ENCODE peak calls at places on chromosomes 5 and 9, in seven cellular contexts. J, F, K, Z, C, V and X are unnamed samples.

GRCh38 chr9:91682806-91683205 is 259.2 kb upstream of the NFIL3 start:
- DNase-seq in J (no peak), F (peak; percentile 56), K (peak; percentile 15), Z (no peak), C (peak; percentile 32), V (peak; percentile 85), X (no peak)

GRCh38 chr5:171272996-171273970 is 35.8 kb upstream of the TLX3 start:
- DNase-seq in J (no peak), F (no peak), K (no peak), Z (no peak), C (peak; percentile 51), V (peak; percentile 39), X (no peak)

GRCh38 chr9:121567142-121568100 is 67.8 kb upstream of the GGTA1 start:
- DNase-seq in J (peak; percentile 46), F (peak; percentile 69), K (no peak), Z (no peak), C (peak; percentile 34), V (no peak), X (no peak)

GRCh38 chr9:131696163-131696439 is 43.8 kb downstream of the RAPGEF1 start:
- DNase-seq in J (no peak), F (no peak), K (no peak), Z (no peak), C (no peak), V (no peak), X (no peak)

GRCh38 chr9:133359420-133360175 is 3.2 kb downstream of the SURF2 start:
- DNase-seq in J (no peak), F (no peak), K (no peak), Z (no peak), C (no peak), V (no peak), X (peak; percentile 44)

GRCh38 chr5:151225071-151225470 is 1.2 kb upstream of the CCDC69 start:
- DNase-seq in J (no peak), F (no peak), K (no peak), Z (no peak), C (no peak), V (no peak), X (no peak)

GRCh38 chr9:36862206-36863145 is 171.6 kb downstream of the PAX5 start:
- DNase-seq in J (no peak), F (no peak), K (peak; percentile 8), Z (peak; percentile 45), C (peak; percentile 57), V (peak; percentile 42), X (peak; percentile 40)

GRCh38 chr9:114278881-114279570 is 43.9 kb upstream of the ORM1 start:
- DNase-seq in J (no peak), F (no peak), K (peak; percentile 65), Z (no peak), C (peak; percentile 44), V (peak; percentile 69), X (peak; percentile 30)

GRCh38 chr9:129498451-129499376 is 122.2 kb downstream of the C9orf50 start:
- DNase-seq in J (no peak), F (no peak), K (no peak), Z (peak; percentile 22), C (no peak), V (no peak), X (no peak)

GRCh38 chr9:70682337-70682736 is 267.9 kb upstream of the KLF9 start:
- DNase-seq in J (no peak), F (no peak), K (no peak), Z (no peak), C (no peak), V (no peak), X (no peak)

GRCh38 chr5:11214851-11215250 is 453.8 kb upstream of the DAP start:
- DNase-seq in J (no peak), F (no peak), K (no peak), Z (no peak), C (peak; percentile 1), V (no peak), X (no peak)

GRCh38 chr9:18678846-18679245 is 204.9 kb downstream of the ADAMTSL1 start:
- DNase-seq in J (no peak), F (no peak), K (no peak), Z (no peak), C (peak; percentile 45), V (no peak), X (no peak)

GRCh38 chr5:132010645-132011560 is 555 bp downstream of the ACSL6 start:
- DNase-seq in J (no peak), F (no peak), K (no peak), Z (no peak), C (no peak), V (no peak), X (peak; percentile 50)

GRCh38 chr9:93223241-93224180 is 39.6 kb downstream of the WNK2 start:
- DNase-seq in J (no peak), F (no peak), K (peak; percentile 68), Z (peak; percentile 58), C (peak; percentile 81), V (peak; percentile 41), X (no peak)

GRCh38 chr5:118597448-118597847 is 390.9 kb downstream of the DTWD2 start:
- DNase-seq in J (no peak), F (no peak), K (no peak), Z (no peak), C (no peak), V (no peak), X (no peak)

GRCh38 chr9:4371108-4371507 is 71.2 kb upstream of the GLIS3 start:
- DNase-seq in J (no peak), F (no peak), K (peak; percentile 97), Z (no peak), C (peak; percentile 65), V (peak; percentile 95), X (no peak)

GRCh38 chr9:1018121-1018520 is 32.0 kb upstream of the DMRT2 start:
- DNase-seq in J (peak; percentile 34), F (no peak), K (no peak), Z (no peak), C (peak; percentile 14), V (no peak), X (no peak)

GRCh38 chr5:108381034-108381954 is 604 bp downstream of the FBXL17 start:
- DNase-seq in J (peak; percentile 83), F (peak; percentile 76), K (peak; percentile 41), Z (peak; percentile 83), C (peak; percentile 83), V (peak; percentile 62), X (peak; percentile 90)

DNA sequence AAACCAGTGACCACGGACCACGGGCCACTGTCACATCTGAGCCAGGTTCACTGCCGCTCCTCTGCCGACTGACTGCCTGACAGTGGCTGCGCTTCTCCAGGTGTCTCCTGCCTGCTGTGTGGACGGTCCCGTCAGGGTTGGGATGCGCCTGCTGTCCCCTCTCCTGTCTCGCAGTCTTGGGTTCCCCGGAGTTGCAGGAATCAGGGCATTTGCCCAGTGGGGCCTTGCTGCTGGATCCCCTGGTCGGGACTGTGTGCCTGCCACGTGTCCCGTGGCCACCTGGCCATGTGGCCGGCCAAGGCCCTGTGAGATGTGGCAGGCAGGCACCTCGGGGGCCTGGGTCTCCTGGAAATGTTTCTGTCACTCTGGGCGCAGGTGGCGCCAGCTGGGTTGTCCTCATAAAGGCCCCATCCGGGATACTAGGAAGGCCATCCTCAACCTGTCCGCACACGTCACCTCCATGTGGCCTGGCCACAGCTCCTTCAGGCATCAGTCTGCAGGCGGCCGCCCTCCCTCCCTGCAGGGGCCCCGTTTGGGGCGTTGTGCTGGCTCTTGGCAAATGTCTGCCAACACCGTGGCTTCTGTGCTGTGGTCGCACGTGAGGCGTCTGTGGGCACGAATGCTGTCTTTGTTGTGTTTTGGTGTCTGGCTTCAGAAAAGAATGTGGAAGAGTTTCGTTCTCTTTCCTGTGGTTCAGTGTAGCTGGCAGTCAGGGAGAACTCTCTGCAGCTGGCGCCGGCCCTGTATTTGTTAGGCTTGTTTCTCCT is 6.4 kb upstream of the TOR4A start:
- DNase-seq in J (no peak), F (no peak), K (no peak), Z (no peak), C (no peak), V (no peak), X (no peak)
- H3K36me3 ChIP-seq in J (peaks cover 53% of the 10 kb centered on the region), F (peaks cover 37% of the 10 kb centered on the region), K (peaks cover 9% of the 10 kb centered on the region), Z (peaks cover 3% of the 10 kb centered on the region), C (peaks cover 37% of the 10 kb centered on the region), V (peaks cover 53% of the 10 kb centered on the region), X (peaks cover 56% of the 10 kb centered on the region)

GRCh38 chr5:177212242-177212641 is 78.7 kb downstream of the NSD1 start:
- DNase-seq in J (no peak), F (no peak), K (no peak), Z (no peak), C (no peak), V (no peak), X (no peak)
- H3K36me3 ChIP-seq in J (peaks cover 82% of the 10 kb centered on the region), F (peaks cover 54% of the 10 kb centered on the region), K (peaks cover 37% of the 10 kb centered on the region), Z (peaks cover 7% of the 10 kb centered on the region), C (peaks cover 31% of the 10 kb centered on the region), V (peaks cover 29% of the 10 kb centered on the region), X (peaks cover 88% of the 10 kb centered on the region)

GRCh38 chr9:2591967-2592366 is 29.6 kb upstream of the VLDLR start:
- DNase-seq in J (no peak), F (no peak), K (no peak), Z (no peak), C (no peak), V (no peak), X (no peak)
- H3K36me3 ChIP-seq in J (no peaks in the 10 kb centered on the region), F (no peaks in the 10 kb centered on the region), K (no peaks in the 10 kb centered on the region), Z (no peaks in the 10 kb centered on the region), C (no peaks in the 10 kb centered on the region), V (no peaks in the 10 kb centered on the region), X (no peaks in the 10 kb centered on the region)

DNA sequence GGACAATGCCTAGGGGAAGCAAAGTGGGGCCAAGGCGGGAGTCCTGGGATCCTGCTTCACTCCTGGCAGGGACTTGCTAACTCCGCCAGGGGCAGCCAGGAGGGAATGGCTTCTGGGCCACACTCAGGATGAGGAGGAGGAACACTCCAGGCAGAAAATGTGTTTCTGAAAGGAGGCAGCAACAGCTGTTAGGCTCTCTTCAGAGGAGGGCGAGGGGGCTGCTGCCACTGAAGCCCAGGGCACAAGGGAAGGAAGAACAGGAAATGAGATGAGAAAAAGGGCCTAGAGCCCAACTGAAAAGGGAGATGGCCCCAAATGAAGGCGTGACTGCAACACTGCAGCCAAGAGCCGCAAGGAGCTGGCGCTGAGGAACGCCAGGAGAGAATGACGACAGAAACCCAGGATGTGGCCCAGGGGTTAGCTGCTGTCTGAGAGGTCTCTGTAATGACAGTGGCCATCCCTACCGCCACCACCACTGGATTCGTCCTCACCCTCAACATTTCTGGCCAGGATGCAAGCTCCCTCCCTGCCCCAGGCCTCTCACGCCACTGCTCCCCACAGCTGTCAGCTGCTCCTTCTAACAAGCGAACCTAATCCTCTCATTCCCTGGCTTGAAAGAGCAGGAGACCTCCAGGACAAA is 15.8 kb downstream of the PSMB7 start:
- DNase-seq in J (peak; percentile 63), F (no peak), K (peak; percentile 70), Z (no peak), C (no peak), V (peak; percentile 18), X (no peak)
- H3K36me3 ChIP-seq in J (peaks cover 40% of the 10 kb centered on the region), F (peaks cover 14% of the 10 kb centered on the region), K (peaks cover 33% of the 10 kb centered on the region), Z (peaks cover 18% of the 10 kb centered on the region), C (peaks cover 61% of the 10 kb centered on the region), V (peaks cover 33% of the 10 kb centered on the region), X (peaks cover 74% of the 10 kb centered on the region)

GRCh38 chr9:112850840-112851239 is 39.8 kb downstream of the SLC46A2 start:
- DNase-seq in J (no peak), F (no peak), K (no peak), Z (no peak), C (no peak), V (no peak), X (no peak)
- H3K36me3 ChIP-seq in J (peaks cover 15% of the 10 kb centered on the region), F (peaks cover 12% of the 10 kb centered on the region), K (no peaks in the 10 kb centered on the region), Z (no peaks in the 10 kb centered on the region), C (peaks cover 6% of the 10 kb centered on the region), V (no peaks in the 10 kb centered on the region), X (peaks cover 44% of the 10 kb centered on the region)

GRCh38 chr5:154765396-154765925 is 10.3 kb downstream of the LARP1 start:
- DNase-seq in J (no peak), F (no peak), K (no peak), Z (no peak), C (no peak), V (no peak), X (no peak)
- H3K36me3 ChIP-seq in J (no peaks in the 10 kb centered on the region), F (no peaks in the 10 kb centered on the region), K (no peaks in the 10 kb centered on the region), Z (no peaks in the 10 kb centered on the region), C (no peaks in the 10 kb centered on the region), V (no peaks in the 10 kb centered on the region), X (no peaks in the 10 kb centered on the region)